ENCODE peak calls at places on chromosomes 6 and 20, in five cellular contexts. Z, B, Q, N and M are unnamed samples.
A peak's percentile ranks its signal among the peaks of the same experiment; 100 is the strongest.

GRCh38 chr20:62808211-62808865 is 3.7 kb downstream of the OGFR start:
- DNase-seq in N (no peak), Q (peak; percentile 87), Z (peak; percentile 41), B (no peak), M (no peak)

GRCh38 chr6:169961772-169962561 is 210.5 kb downstream of the ERMARD start:
- DNase-seq in Q (no peak), Z (no peak), B (no peak), N (no peak), M (peak; percentile 84)

GRCh38 chr6:117555882-117556498 is 46.3 kb downstream of the GOPC start:
- DNase-seq in Q (no peak), Z (peak; percentile 55), N (no peak), B (peak; percentile 61), M (peak; percentile 59)

GRCh38 chr20:60262967-60263603 is 304.9 kb downstream of the CDH26 start:
- DNase-seq in B (no peak), Z (no peak), Q (peak; percentile 81), N (no peak), M (no peak)

GRCh38 chr6:149545754-149546471 is at the start of gene PPIL4:
- DNase-seq in Z (peak; percentile 97), Q (peak; percentile 97), B (peak; percentile 90), N (peak; percentile 95), M (peak; percentile 94)

GRCh38 chr20:54140067-54140466 is 33.7 kb downstream of the CYP24A1 start:
- DNase-seq in Q (no peak), N (peak; percentile 66), Z (no peak), B (no peak), M (no peak)

GRCh38 chr6:47419621-47420020 is 58.0 kb upstream of the CD2AP start:
- DNase-seq in B (no peak), Z (peak; percentile 15), Q (no peak), N (peak; percentile 90), M (no peak)

GRCh38 chr6:91606148-91606901 is 1019.5 kb upstream of the MAP3K7 start:
- DNase-seq in Q (no peak), N (no peak), B (no peak), Z (no peak), M (no peak)

GRCh38 chr20:38195521-38195920 is 30.5 kb upstream of the TGM2 start:
- DNase-seq in N (no peak), B (no peak), Z (no peak), Q (peak; percentile 67), M (no peak)

GRCh38 chr6:42175860-42176259 is 2.7 kb downstream of the GUCA1A start:
- DNase-seq in Z (no peak), Q (no peak), B (no peak), N (no peak), M (no peak)

GRCh38 chr6:156175971-156176421 is 601.2 kb upstream of the ARID1B start:
- DNase-seq in Q (peak; percentile 83), N (no peak), Z (no peak), B (peak; percentile 9), M (no peak)

GRCh38 chr6:93820465-93821082 is 401.2 kb upstream of the EPHA7 start:
- DNase-seq in N (no peak), Z (no peak), B (no peak), Q (no peak), M (no peak)

GRCh38 chr6:85390775-85391174 is 59.1 kb upstream of the NT5E start:
- DNase-seq in B (no peak), N (peak; percentile 54), Q (no peak), Z (no peak), M (no peak)

GRCh38 chr6:42075159-42075838 is 25.0 kb downstream of the TAF8 start:
- DNase-seq in B (peak; percentile 60), Z (peak; percentile 76), N (peak; percentile 58), Q (no peak), M (peak; percentile 96)

GRCh38 chr20:20452254-20452676 is 84.4 kb downstream of the INSM1 start:
- DNase-seq in N (peak; percentile 84), B (peak; percentile 99), Z (peak; percentile 72), Q (no peak), M (peak; percentile 31)

GRCh38 chr6:14442250-14442649 is 324.7 kb downstream of the CD83 start:
- DNase-seq in Q (no peak), B (peak; percentile 51), N (no peak), Z (no peak), M (no peak)

GRCh38 chr6:7701212-7701834 is 24.6 kb upstream of the BMP6 start:
- DNase-seq in Q (no peak), Z (no peak), N (no peak), B (no peak), M (no peak)

GRCh38 chr6:154861825-154862224 is 128.6 kb downstream of the SCAF8 start:
- DNase-seq in Z (no peak), N (no peak), B (no peak), Q (no peak), M (no peak)

GRCh38 chr6:68778356-68779020 is 143.4 kb downstream of the ADGRB3 start:
- DNase-seq in Q (no peak), Z (peak; percentile 69), N (peak; percentile 45), B (peak; percentile 99), M (no peak)

GRCh38 chr6:167669553-167669849 is 157.2 kb upstream of the AFDN start:
- DNase-seq in Q (no peak), B (no peak), Z (no peak), N (no peak), M (no peak)

GRCh38 chr20:17963114-17963897 is 5.3 kb downstream of the SNX5 start:
- DNase-seq in Z (no peak), Q (no peak), N (no peak), B (no peak), M (no peak)

GRCh38 chr6:84645563-84646266 is 118.7 kb downstream of the TBX18 start:
- DNase-seq in Z (peak; percentile 74), Q (no peak), B (no peak), N (peak; percentile 84), M (no peak)

GRCh38 chr6:2426561-2427340 is 181.3 kb upstream of the GMDS start:
- DNase-seq in Q (no peak), B (no peak), N (peak; percentile 73), Z (peak; percentile 60), M (no peak)

GRCh38 chr6:146103416-146104072 is 74.7 kb downstream of the GRM1 start:
- DNase-seq in B (no peak), Z (no peak), Q (no peak), N (no peak), M (no peak)

GRCh38 chr6:8064638-8065518 is 689 bp upstream of the BLOC1S5 start:
- DNase-seq in B (no peak), Z (no peak), Q (no peak), N (no peak), M (no peak)

GRCh38 chr6:168916576-168917207 is 337.0 kb downstream of the THBS2 start:
- DNase-seq in Q (no peak), N (peak; percentile 47), B (no peak), Z (no peak), M (no peak)

GRCh38 chr20:56430471-56430870 is 18.4 kb downstream of the CASS4 start:
- DNase-seq in B (no peak), N (no peak), Z (no peak), Q (no peak), M (peak; percentile 59)

GRCh38 chr6:159257846-159258245 is 88.6 kb downstream of the FNDC1 start:
- DNase-seq in N (peak; percentile 23), Z (no peak), Q (no peak), B (no peak), M (peak; percentile 70)

GRCh38 chr6:157483770-157484169 is 102.8 kb downstream of the ZDHHC14 start:
- DNase-seq in B (no peak), Q (no peak), Z (no peak), N (no peak), M (no peak)

GRCh38 chr20:44809380-44810060 is 826 bp downstream of the RIMS4 start:
- DNase-seq in B (no peak), Q (no peak), N (no peak), Z (no peak), M (no peak)